ENCODE peak calls at places on chromosomes 1 and 21, in eight cellular contexts. Y is retina; F is NCI-H2171 treated with DMSO at 0.1 percent for 48 hours; E is G401; I is left ventricle myocardium inferior; O is Caki2; J is NCI-H1092 treated with DMSO at 0.1 percent for 48 hours; B is naive thymus-derived CD8-positive, alpha-beta T cell. K is an unnamed sample.

GRCh38 chr1:7422966-7423365 is 348.1 kb upstream of the VAMP3 start:
- DNase-seq in F (no peak), J (no peak), B (no peak), Y (no peak), E (no peak), I (no peak), O (no peak), K (peak)

GRCh38 chr1:46474580-46474979 is 15.1 kb upstream of the DMBX1 start:
- DNase-seq in F (no peak), B (no peak), J (no peak), O (no peak), I (no peak), Y (no peak), E (no peak), K (no peak)

GRCh38 chr1:205250699-205251098 is 23.0 kb downstream of the TMCC2 start:
- DNase-seq in I (no peak), J (no peak), B (no peak), Y (no peak), E (no peak), O (no peak), F (peak), K (no peak)

GRCh38 chr1:203765029-203765837 is at the start of gene LAX1:
- DNase-seq in Y (no peak), J (no peak), I (no peak), E (no peak), F (no peak), O (no peak), B (peak), K (no peak)

GRCh38 chr1:8797230-8797629 is 20.2 kb downstream of the RERE start:
- DNase-seq in Y (no peak), E (no peak), J (no peak), I (no peak), F (peak), O (peak), B (no peak), K (no peak)

GRCh38 chr1:233843523-233844204 is 60.8 kb upstream of the SLC35F3 start:
- DNase-seq in J (no peak), E (peak), B (no peak), O (peak), I (no peak), F (peak), Y (no peak), K (no peak)

GRCh38 chr1:6248798-6249731 is 5.1 kb downstream of the HES3 start:
- DNase-seq in O (no peak), E (no peak), F (no peak), I (peak), Y (no peak), B (no peak), J (no peak), K (no peak)

GRCh38 chr1:119968068-119968492 is 71.8 kb upstream of the ADAM30 start:
- DNase-seq in B (peak), J (no peak), I (peak), O (peak), Y (peak), F (peak), E (no peak), K (peak)

GRCh38 chr1:218425647-218426342 is 80.7 kb downstream of the TGFB2 start:
- DNase-seq in E (no peak), Y (no peak), J (no peak), F (no peak), I (no peak), B (no peak), O (no peak), K (no peak)

GRCh38 chr21:42476493-42477342 is 19.3 kb downstream of the RSPH1 start:
- DNase-seq in Y (no peak), F (no peak), E (no peak), B (no peak), I (no peak), O (no peak), J (no peak), K (no peak)

GRCh38 chr21:46550511-46550941 is 54.4 kb downstream of the S100B start:
- DNase-seq in Y (no peak), J (no peak), E (no peak), B (peak), O (no peak), I (no peak), F (no peak), K (no peak)

GRCh38 chr1:18203645-18204044 is 96.0 kb downstream of the IGSF21 start:
- DNase-seq in B (no peak), I (no peak), F (no peak), Y (no peak), E (no peak), O (no peak), J (no peak), K (no peak)

GRCh38 chr1:1973716-1974642 is 29.6 kb downstream of the CFAP74 start:
- DNase-seq in E (no peak), O (no peak), I (no peak), F (no peak), Y (no peak), J (no peak), B (no peak), K (no peak)

GRCh38 chr1:190144650-190145049 is 333.0 kb downstream of the BRINP3 start:
- DNase-seq in O (peak), I (no peak), Y (no peak), J (no peak), F (no peak), E (no peak), B (no peak), K (no peak)

GRCh38 chr1:244283772-244284171 is 167.9 kb downstream of the ADSS2 start:
- DNase-seq in Y (no peak), J (no peak), I (no peak), O (no peak), E (no peak), F (no peak), B (no peak), K (no peak)

GRCh38 chr1:177274687-177275211 is 104.0 kb downstream of the BRINP2 start:
- DNase-seq in O (no peak), J (peak), Y (no peak), I (peak), B (no peak), E (peak), F (no peak), K (no peak)

GRCh38 chr1:186514367-186514766 is 53.5 kb upstream of the PDC start:
- DNase-seq in B (no peak), I (no peak), E (no peak), Y (no peak), F (no peak), J (no peak), O (no peak), K (no peak)

GRCh38 chr1:116712510-116712909 is 41.7 kb upstream of the CD2 start:
- DNase-seq in I (no peak), B (no peak), Y (no peak), O (no peak), F (no peak), E (no peak), J (no peak), K (no peak)

K was measured in glutamatergic neuron.